ENCODE peak calls at places on chromosomes 13 and 19, in six cellular contexts. Z, U, I, D, Y and Q are unnamed samples.

GRCh38 chr19:28046932-28047331 is 1166.0 kb downstream of the UQCRFS1 start:
- DNase-seq in Z (no peak), U (no peak), I (no peak), D (no peak), Y (no peak), Q (no peak)

GRCh38 chr19:2059422-2060201 is 8.6 kb upstream of the MKNK2 start:
- DNase-seq in Z (peak), U (no peak), I (peak), D (peak), Y (peak), Q (no peak)

GRCh38 chr13:100306444-100306999 is 217.6 kb downstream of the PCCA start:
- DNase-seq in Z (no peak), U (no peak), I (peak), D (no peak), Y (no peak), Q (no peak)

GRCh38 chr13:31431722-31432137 is 232.0 kb downstream of the B3GLCT start:
- DNase-seq in Z (peak), U (peak), I (peak), D (peak), Y (peak), Q (peak)

GRCh38 chr13:40130871-40131636 is 475.6 kb downstream of the COG6 start:
- DNase-seq in Z (no peak), U (no peak), I (no peak), D (no peak), Y (no peak), Q (no peak)

GRCh38 chr19:16185925-16186234 is 670 bp downstream of the FAM32A start:
- DNase-seq in Z (peak), U (peak), I (no peak), D (no peak), Y (no peak), Q (no peak)

GRCh38 chr19:18292810-18293641 is 11.6 kb upstream of the JUND start:
- DNase-seq in Z (peak), U (no peak), I (peak), D (peak), Y (peak), Q (peak)

GRCh38 chr19:7872306-7873204 is 1.6 kb downstream of the PRR36 start:
- DNase-seq in Z (no peak), U (no peak), I (no peak), D (no peak), Y (no peak), Q (no peak)

GRCh38 chr19:32971012-32971595 is 654 bp downstream of the CEP89 start:
- DNase-seq in Z (no peak), U (no peak), I (no peak), D (no peak), Y (no peak), Q (no peak)

GRCh38 chr19:35856546-35857149 is at the start of gene KIRREL2:
- DNase-seq in Z (no peak), U (peak), I (peak), D (peak), Y (peak), Q (peak)

GRCh38 chr19:23241433-23241832 is 8.8 kb downstream of the ZNF724 start:
- DNase-seq in Z (peak), U (no peak), I (no peak), D (no peak), Y (no peak), Q (no peak)

GRCh38 chr13:22311734-22312404 is 641.0 kb downstream of the FGF9 start:
- DNase-seq in Z (no peak), U (no peak), I (peak), D (peak), Y (no peak), Q (no peak)

GRCh38 chr13:44685641-44686040 is 109.5 kb upstream of the TSC22D1 start:
- DNase-seq in Z (no peak), U (no peak), I (no peak), D (no peak), Y (no peak), Q (no peak)

GRCh38 chr13:49436890-49437289 is 7.0 kb downstream of the CAB39L start:
- DNase-seq in Z (peak), U (no peak), I (no peak), D (no peak), Y (no peak), Q (no peak)

GRCh38 chr13:41065098-41065497 is 3.8 kb downstream of the WBP4 start:
- DNase-seq in Z (peak), U (no peak), I (no peak), D (no peak), Y (no peak), Q (no peak)

GRCh38 chr13:68234278-68234677 is 1004.1 kb upstream of the PCDH9 start:
- DNase-seq in Z (peak), U (no peak), I (no peak), D (no peak), Y (no peak), Q (no peak)

GRCh38 chr19:49339364-49340068 is 4.3 kb downstream of the CD37 start:
- DNase-seq in Z (no peak), U (no peak), I (peak), D (peak), Y (peak), Q (peak)

GRCh38 chr19:823565-824121 is 1.9 kb upstream of the PLPPR3 start:
- DNase-seq in Z (no peak), U (no peak), I (peak), D (no peak), Y (no peak), Q (no peak)

GRCh38 chr19:49390978-49391304 is 2.9 kb downstream of the KASH5 start:
- DNase-seq in Z (no peak), U (no peak), I (no peak), D (no peak), Y (no peak), Q (no peak)

GRCh38 chr13:88617176-88617575 is 946.0 kb downstream of the SLITRK5 start:
- DNase-seq in Z (peak), U (no peak), I (no peak), D (no peak), Y (no peak), Q (no peak)

GRCh38 chr13:43815204-43815603 is 28.4 kb upstream of the ENOX1 start:
- DNase-seq in Z (no peak), U (no peak), I (no peak), D (no peak), Y (no peak), Q (no peak)

GRCh38 chr13:52933547-52934167 is 85.2 kb upstream of the PCDH8 start:
- DNase-seq in Z (no peak), U (no peak), I (no peak), D (no peak), Y (no peak), Q (no peak)

GRCh38 chr13:73732350-73732749 is 401.9 kb downstream of the KLF12 start:
- DNase-seq in Z (no peak), U (no peak), I (no peak), D (no peak), Y (no peak), Q (no peak)

GRCh38 chr19:46944918-46945628 is 74.6 kb upstream of the NPAS1 start:
- DNase-seq in Z (no peak), U (no peak), I (peak), D (peak), Y (no peak), Q (peak)

GRCh38 chr13:113150545-113151365 is 7.7 kb upstream of the PROZ start:
- DNase-seq in Z (no peak), U (no peak), I (no peak), D (no peak), Y (peak), Q (no peak)

GRCh38 chr13:91747164-91747563 is 348.7 kb downstream of the GPC5 start:
- DNase-seq in Z (no peak), U (no peak), I (no peak), D (no peak), Y (no peak), Q (no peak)

GRCh38 chr13:60933638-60934037 is 482.0 kb downstream of the PCDH20 start:
- DNase-seq in Z (no peak), U (no peak), I (no peak), D (no peak), Y (no peak), Q (no peak)

GRCh38 chr13:94435604-94436226 is 43.8 kb downstream of the DCT start:
- DNase-seq in Z (peak), U (no peak), I (no peak), D (no peak), Y (no peak), Q (no peak)

GRCh38 chr19:6440905-6441304 is 7.3 kb upstream of the SLC25A41 start:
- DNase-seq in Z (no peak), U (no peak), I (no peak), D (no peak), Y (no peak), Q (no peak)